ENCODE peak calls at places on chromosomes 16 and 17, in six cellular contexts. I is left ventricle myocardium superior; P is natural killer cell; L is Panc1; O is activated CD8-positive, alpha-beta memory T cell treated with anti-CD3 and anti-CD28 coated beads, Interleukin-2, amount 10 ng/mL, durations not matched to agents 7 days and 5 days; S is IMR-90. U is an unnamed sample.
A peak's percentile ranks its signal among the peaks of the same experiment; 100 is the strongest.

GRCh38 chr17:44970136-44970737 is 2.1 kb upstream of the C1QL1 start:
- ATAC-seq in O (no peak), L (no peak), I (peak; percentile 34), P (no peak), S (no peak), U (peak; percentile 20)

GRCh38 chr16:27729516-27730304 is 179.8 kb downstream of the KATNIP start:
- ATAC-seq in O (no peak), S (peak; percentile 87), L (no peak), P (no peak), I (peak; percentile 27), U (no peak)

GRCh38 chr17:6327007-6327406 is 107.9 kb downstream of the AIPL1 start:
- ATAC-seq in P (no peak), S (no peak), I (peak; percentile 82), O (no peak), L (no peak), U (no peak)

GRCh38 chr16:29645699-29646187 is 17.3 kb upstream of the SPN start:
- ATAC-seq in O (no peak), L (peak; percentile 49), I (no peak), S (no peak), P (no peak), U (peak; percentile 43)

GRCh38 chr17:68660302-68660701 is 59.1 kb upstream of the FAM20A start:
- ATAC-seq in S (no peak), L (no peak), O (no peak), P (no peak), I (no peak), U (no peak)

GRCh38 chr16:1993731-1994131 is 4.0 kb downstream of the SYNGR3 start:
- ATAC-seq in S (no peak), P (no peak), O (no peak), L (peak; percentile 11), I (no peak), U (no peak)

GRCh38 chr16:5065368-5065767 is 388 bp downstream of the C16orf89 start:
- ATAC-seq in S (peak; percentile 67), I (peak; percentile 40), P (no peak), O (no peak), L (peak; percentile 30), U (no peak)

GRCh38 chr17:68519911-68520310 is 7.7 kb downstream of the PRKAR1A start:
- ATAC-seq in P (peak; percentile 39), L (no peak), I (peak; percentile 92), O (peak; percentile 9), S (no peak), U (peak; percentile 40)

GRCh38 chr17:31739300-31739699 is 119.7 kb downstream of the COPRS start:
- ATAC-seq in S (peak; percentile 16), L (no peak), P (no peak), O (no peak), I (peak; percentile 66), U (peak; percentile 18)

GRCh38 chr17:3810019-3810418 is 9.0 kb upstream of the ITGAE start:
- ATAC-seq in L (no peak), S (no peak), O (no peak), I (no peak), P (no peak), U (no peak)

GRCh38 chr17:16988749-16989229 is 16.9 kb upstream of the TNFRSF13B start:
- ATAC-seq in S (no peak), L (no peak), I (peak; percentile 22), O (peak; percentile 22), P (peak; percentile 13), U (no peak)

GRCh38 chr17:21199856-21200255 is 14.1 kb downstream of the TMEM11 start:
- ATAC-seq in I (no peak), P (no peak), L (no peak), O (no peak), S (no peak), U (no peak)

GRCh38 chr17:58364270-58364942 is 12.4 kb upstream of the SUPT4H1 start:
- ATAC-seq in O (peak; percentile 9), I (no peak), L (peak; percentile 68), P (no peak), S (no peak), U (no peak)

GRCh38 chr16:58047557-58048348 is 22.2 kb downstream of the MMP15 start:
- ATAC-seq in O (no peak), I (peak; percentile 28), P (no peak), S (no peak), L (no peak), U (no peak)

GRCh38 chr16:10616744-10617640 is 36.6 kb upstream of the EMP2 start:
- ATAC-seq in O (no peak), S (peak; percentile 72), P (no peak), I (peak; percentile 82), L (no peak), U (peak; percentile 88)

GRCh38 chr16:66970775-66971725 is 10.0 kb downstream of the CES3 start:
- ATAC-seq in L (no peak), O (no peak), P (no peak), S (peak; percentile 72), I (no peak), U (no peak)

GRCh38 chr16:12300946-12301500 is 324.5 kb downstream of the SNX29 start:
- ATAC-seq in S (no peak), P (no peak), O (no peak), L (no peak), I (peak; percentile 13), U (peak; percentile 93)

U was measured in SK-N-SH treated with all-trans-retinoic acid at 6 μM for 48 hours.